ENCODE peak calls at places on chromosome 5, in nine cellular contexts. E is prostate gland, J is heart left ventricle, K is adrenal gland, C is AG10803, U is brain microvascular endothelial cell, W is ovary, D is kidney epithelial cell, P is foreskin fibroblast. M is an unnamed sample.

GRCh38 chr5:54388411-54388810 is 67.1 kb upstream of the HSPB3 start:
- DNase-seq in C (peak; percentile 15), J (no peak), U (no peak), D (no peak), E (no peak), W (no peak), K (no peak), P (no peak), M (no peak)

GRCh38 chr5:143231973-143232812 is 171.3 kb downstream of the NR3C1 start:
- DNase-seq in E (no peak), W (no peak), P (no peak), D (no peak), C (no peak), J (no peak), K (no peak), U (no peak), M (no peak)

GRCh38 chr5:65612298-65612907 is 11.7 kb downstream of the TRIM23 start:
- DNase-seq in W (no peak), J (no peak), U (no peak), C (no peak), D (no peak), K (no peak), P (no peak), E (no peak), M (no peak)

GRCh38 chr5:87765009-87765408 is 352.3 kb upstream of the CCNH start:
- DNase-seq in C (no peak), E (no peak), U (no peak), W (no peak), J (no peak), D (no peak), K (no peak), P (no peak), M (no peak)

GRCh38 chr5:180331647-180331950 is 21.5 kb downstream of the GFPT2 start:
- DNase-seq in C (no peak), E (no peak), U (no peak), W (no peak), J (no peak), D (no peak), K (no peak), P (no peak), M (no peak)

GRCh38 chr5:124754206-124754927 is 7.9 kb upstream of the ZNF608 start:
- DNase-seq in E (no peak), C (no peak), D (no peak), P (peak; percentile 7), W (no peak), K (no peak), U (no peak), J (no peak), M (no peak)

GRCh38 chr5:42740920-42741319 is 15.7 kb upstream of the CCDC152 start:
- DNase-seq in W (no peak), K (no peak), P (no peak), J (no peak), D (no peak), E (no peak), U (no peak), C (no peak), M (no peak)

GRCh38 chr5:95891499-95891898 is 69.0 kb upstream of the GLRX start:
- DNase-seq in W (no peak), E (no peak), J (no peak), P (no peak), D (no peak), K (no peak), C (no peak), U (no peak), M (no peak)

GRCh38 chr5:59236996-59237395 is 654.1 kb downstream of the RAB3C start:
- DNase-seq in J (no peak), P (peak; percentile 45), K (no peak), E (no peak), W (no peak), D (no peak), C (no peak), U (peak; percentile 29), M (no peak)

GRCh38 chr5:111830333-111830732 is 73.3 kb upstream of the NREP start:
- DNase-seq in J (no peak), P (peak; percentile 63), D (peak; percentile 34), K (no peak), C (peak; percentile 36), E (no peak), U (peak; percentile 94), W (no peak), M (peak; percentile 31)

GRCh38 chr5:111735829-111736228 is 21.2 kb downstream of the NREP start:
- DNase-seq in J (peak; percentile 56), W (peak; percentile 68), P (peak; percentile 98), K (peak; percentile 81), C (peak; percentile 87), E (no peak), U (peak; percentile 98), D (peak; percentile 77), M (peak; percentile 55)

GRCh38 chr5:174336479-174336878 is 291.0 kb downstream of the NSG2 start:
- DNase-seq in D (no peak), C (no peak), U (no peak), K (no peak), P (no peak), E (no peak), J (no peak), W (no peak), M (no peak)

GRCh38 chr5:38468978-38469706 is 87.3 kb downstream of the LIFR start:
- DNase-seq in U (no peak), K (peak; percentile 44), P (no peak), J (peak; percentile 86), W (peak; percentile 78), D (no peak), C (no peak), E (no peak), M (no peak)

GRCh38 chr5:138753794-138754698 is 821 bp downstream of the CTNNA1 start:
- DNase-seq in E (peak; percentile 85), K (peak; percentile 96), W (peak; percentile 91), C (peak; percentile 95), J (peak; percentile 96), D (no peak), U (peak; percentile 93), P (peak; percentile 95), M (peak; percentile 59)

GRCh38 chr5:148104226-148104625 is 40.4 kb downstream of the SPINK5 start:
- DNase-seq in C (no peak), K (no peak), E (no peak), D (no peak), W (no peak), U (no peak), J (no peak), P (no peak), M (no peak)

GRCh38 chr5:148113243-148113642 is 49.5 kb downstream of the SPINK5 start:
- DNase-seq in D (no peak), C (no peak), K (no peak), E (no peak), P (no peak), W (no peak), J (no peak), U (no peak), M (no peak)

DNA sequence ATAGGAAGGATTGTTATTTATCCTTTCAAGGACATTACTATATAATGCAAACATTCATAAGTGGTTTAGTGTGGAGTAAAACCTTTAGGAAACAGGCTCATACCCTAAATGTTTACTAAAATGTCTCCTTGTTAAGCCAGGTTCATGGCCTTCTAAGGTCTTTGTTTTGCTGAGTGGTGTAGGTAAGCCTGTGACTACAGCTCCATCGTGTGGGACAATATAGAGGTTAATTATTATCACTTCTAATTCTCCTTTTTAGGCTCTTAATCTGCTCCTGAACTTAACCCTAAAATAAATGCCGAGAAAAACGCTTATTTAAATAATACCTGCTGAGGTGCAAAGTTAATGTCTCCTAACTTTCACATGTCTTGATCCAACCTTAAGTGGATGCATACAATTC is 43.8 kb downstream of the SPINK5 start:
- DNase-seq in J (no peak), E (no peak), K (no peak), W (no peak), D (no peak), U (no peak), P (no peak), C (no peak), M (no peak)
- TF ChIP-seq CTCF in J (no peak), E (no peak), K (no peak), W (no peak), D (peak; percentile 14), U (no peak), P (no peak), C (no peak), M (no peak)

GRCh38 chr5:80254767-80255424 is 952 bp downstream of the SERINC5 start:
- DNase-seq in J (peak; percentile 34), K (no peak), W (no peak), U (peak; percentile 30), P (peak; percentile 56), D (no peak), E (peak; percentile 47), C (no peak), M (no peak)
- H3K4me3 ChIP-seq in J (peak overlapping the region; percentile 72), K (peak overlapping the region; percentile 63), W (peak overlapping the region; percentile 78), U (peak overlapping the region; percentile 74), P (peak overlapping the region; percentile 90), D (peak overlapping the region; percentile 65), E (peak overlapping the region; percentile 83), C (peak overlapping the region; percentile 81), M (peak overlapping the region; percentile 61)

DNA sequence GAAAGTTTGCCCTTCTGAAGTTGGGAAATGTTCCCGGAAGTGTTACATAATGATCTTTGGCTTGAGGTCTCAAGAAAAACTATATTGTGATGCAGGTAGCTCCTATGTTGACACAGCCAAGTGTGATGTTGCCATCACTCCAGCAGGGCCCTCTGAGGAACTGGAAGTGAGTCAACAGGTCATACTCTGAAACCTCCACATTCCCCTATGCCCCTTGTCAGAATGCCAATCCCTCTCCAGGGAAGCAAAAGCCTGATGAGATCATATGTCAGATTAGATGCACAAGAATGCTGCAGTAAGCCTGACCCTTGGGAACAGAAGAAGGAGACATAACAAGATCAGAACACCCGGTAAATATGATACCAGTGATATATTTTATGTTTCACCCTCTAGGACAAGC is 66.8 kb upstream of the ITGA2 start:
- DNase-seq in P (peak; percentile 94), J (no peak), C (peak; percentile 88), W (no peak), E (no peak), D (peak; percentile 88), U (peak; percentile 98), K (peak; percentile 24), M (peak; percentile 33)
- TF ChIP-seq CTCF in P (no peak), J (no peak), C (no peak), W (no peak), E (no peak), D (peak; percentile 8), U (peak; percentile 18), K (no peak), M (no peak)

GRCh38 chr5:10592598-10592997 is 28.7 kb downstream of the ANKRD33B start:
- DNase-seq in K (no peak), E (no peak), W (no peak), J (no peak), C (no peak), D (no peak), U (no peak), P (no peak), M (no peak)

GRCh38 chr5:10595305-10595677 is 31.4 kb downstream of the ANKRD33B start:
- DNase-seq in K (no peak), P (peak; percentile 81), C (peak; percentile 76), W (no peak), D (no peak), E (no peak), U (no peak), J (no peak), M (no peak)

GRCh38 chr5:10591946-10592345 is 28.1 kb downstream of the ANKRD33B start:
- DNase-seq in K (no peak), D (no peak), U (no peak), J (no peak), C (no peak), W (no peak), P (no peak), E (no peak), M (no peak)

GRCh38 chr5:10594591-10595210 is 30.8 kb downstream of the ANKRD33B start:
- DNase-seq in E (no peak), W (no peak), D (no peak), J (no peak), K (no peak), U (peak; percentile 30), P (peak; percentile 15), C (no peak), M (no peak)

GRCh38 chr5:10593531-10594181 is 29.8 kb downstream of the ANKRD33B start:
- DNase-seq in C (no peak), K (no peak), U (no peak), E (no peak), D (no peak), J (no peak), P (no peak), W (no peak), M (no peak)
- H3K4me3 ChIP-seq in C (no peak overlapping the region), K (no peak overlapping the region), U (no peak overlapping the region), E (no peak overlapping the region), D (no peak overlapping the region), J (no peak overlapping the region), P (no peak overlapping the region), W (no peak overlapping the region), M (no peak overlapping the region)